ENCODE peak calls at places on chromosomes 5 and 9, in seven cellular contexts. M, W, I, D, J, G and Q are unnamed samples.

GRCh38 chr5:160326981-160327380 is 14.6 kb upstream of the CCNJL start:
- DNase-seq in M (no peak), D (no peak), J (no peak), G (no peak), I (no peak), W (no peak), Q (no peak)

GRCh38 chr5:154321546-154321945 is 124.3 kb upstream of the SAP30L start:
- DNase-seq in M (no peak), W (no peak), I (no peak), G (no peak), D (no peak), J (no peak), Q (no peak)

GRCh38 chr5:116382025-116382873 is 192.4 kb downstream of the SEMA6A start:
- DNase-seq in G (no peak), J (no peak), D (no peak), W (no peak), I (no peak), M (no peak), Q (no peak)

GRCh38 chr5:135874461-135874860 is 21.2 kb downstream of the IL9 start:
- DNase-seq in D (no peak), W (no peak), G (no peak), J (peak), M (no peak), I (no peak), Q (no peak)

GRCh38 chr5:174371600-174372094 is 326.1 kb downstream of the NSG2 start:
- DNase-seq in W (peak), M (no peak), I (no peak), G (peak), D (no peak), J (no peak), Q (no peak)

GRCh38 chr9:134791009-134791408 is 89.6 kb upstream of the FCN2 start:
- DNase-seq in M (no peak), J (no peak), W (no peak), I (no peak), D (no peak), G (no peak), Q (no peak)

GRCh38 chr9:38355526-38356120 is 36.9 kb upstream of the ALDH1B1 start:
- DNase-seq in G (no peak), D (peak), W (no peak), M (no peak), I (no peak), J (no peak), Q (no peak)

GRCh38 chr5:154761062-154761740 is 6.0 kb downstream of the LARP1 start:
- DNase-seq in I (no peak), W (no peak), G (no peak), J (no peak), D (no peak), M (no peak), Q (no peak)

GRCh38 chr9:108444400-108445358 is 411.1 kb downstream of the ACTL7B start:
- DNase-seq in G (peak), I (peak), J (no peak), D (peak), W (peak), M (no peak), Q (no peak)

DNA sequence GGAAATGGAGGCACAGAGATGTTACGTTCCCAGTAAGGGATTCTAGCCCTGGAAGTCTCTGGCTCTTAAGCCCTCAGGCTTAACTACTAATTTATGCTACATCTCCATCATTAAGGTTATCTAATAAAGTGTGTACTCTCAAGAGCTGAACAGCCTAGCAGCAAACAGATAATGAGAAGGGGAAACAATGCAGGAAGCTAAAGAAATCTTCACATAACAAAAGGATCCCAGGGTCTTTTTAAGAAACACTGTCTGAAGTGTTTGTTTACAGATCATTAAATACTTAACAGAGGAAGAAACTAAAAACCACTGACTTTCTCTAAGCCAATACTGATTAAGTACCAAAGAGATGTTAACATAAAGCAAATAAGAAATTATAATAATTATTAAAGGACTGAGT is 129.0 kb downstream of the PAPPA start:
- DNase-seq in M (no peak), I (no peak), D (no peak), J (no peak), W (no peak), G (no peak), Q (no peak)
- TF ChIP-seq CTCF in M (no peak), I (no peak), D (no peak), J (no peak), W (no peak), G (no peak), Q (no peak)

DNA sequence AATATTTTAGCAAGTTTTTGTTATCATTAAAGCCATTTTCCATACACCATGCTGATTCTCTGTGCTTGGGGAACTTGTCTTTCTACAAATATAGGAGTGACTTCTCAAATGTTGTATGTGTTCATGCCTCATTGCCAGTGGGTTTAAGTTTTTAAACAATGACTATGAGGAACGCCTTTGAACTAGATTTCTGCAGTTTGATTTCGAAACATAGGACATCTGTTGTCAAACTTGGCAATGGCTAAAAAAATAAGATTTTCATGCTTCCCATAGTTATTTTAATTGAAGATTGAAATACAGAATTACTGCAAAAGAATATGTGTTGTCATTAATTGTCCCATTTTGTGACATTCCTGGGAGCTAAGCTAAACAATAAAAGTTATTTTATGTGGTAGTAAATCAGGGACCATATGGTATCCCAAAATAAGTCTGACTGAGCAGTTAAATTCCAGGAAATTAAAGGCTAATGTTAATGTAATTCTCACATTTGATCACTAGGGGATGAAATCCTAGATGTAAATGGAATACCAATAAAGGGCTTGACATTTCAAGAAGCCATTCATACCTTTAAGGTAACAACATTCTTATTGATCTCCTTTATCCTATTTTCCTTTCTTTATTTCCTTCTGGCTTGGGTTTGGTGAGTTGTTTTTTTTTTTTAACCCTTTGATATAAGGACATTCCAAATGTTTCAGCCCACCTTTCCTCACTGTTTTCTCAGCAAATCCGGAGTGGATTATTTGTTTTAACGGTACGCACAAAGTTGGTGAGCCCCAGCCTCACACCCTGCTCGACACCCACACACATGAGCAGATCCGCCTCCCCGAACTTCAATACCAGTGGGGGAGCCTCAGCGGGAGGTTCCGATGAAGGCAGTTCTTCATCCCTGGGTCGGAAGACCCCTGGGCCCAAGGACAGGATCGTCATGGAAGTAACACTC is 116.7 kb downstream of the GOLPH3 start:
- DNase-seq in M (no peak), I (no peak), G (peak), J (no peak), D (no peak), W (peak), Q (no peak)
- TF ChIP-seq CTCF in M (peak), I (no peak), G (peak), J (no peak), D (no peak), W (peak), Q (peak)

GRCh38 chr9:97502984-97503861 is 1.8 kb downstream of the TMOD1 start:
- DNase-seq in W (no peak), J (no peak), D (no peak), G (no peak), M (peak), I (no peak), Q (no peak)
- TF ChIP-seq CTCF in W (no peak), J (no peak), D (peak), G (no peak), M (peak), I (no peak), Q (no peak)

DNA sequence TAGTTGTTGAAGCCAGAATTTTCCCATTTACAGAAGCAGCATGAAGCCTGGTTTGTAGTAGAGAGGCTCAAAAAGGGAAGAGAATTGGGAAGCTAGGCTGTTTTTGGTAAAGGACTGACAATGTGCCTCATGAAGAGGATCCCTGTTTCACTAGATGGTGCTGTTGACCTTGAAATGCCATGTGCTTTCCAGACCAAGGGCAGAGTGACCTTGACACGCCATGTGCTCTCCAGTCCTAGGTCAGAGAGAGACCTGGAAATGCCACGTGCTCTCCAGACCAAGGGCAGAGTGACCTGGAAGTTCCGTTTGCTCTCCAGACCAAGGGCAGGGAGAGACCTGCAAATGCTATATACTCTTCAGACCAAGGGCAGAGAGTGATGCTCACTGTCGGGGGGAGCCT is 32.0 kb downstream of the UNC13B start:
- DNase-seq in D (peak), J (no peak), W (no peak), G (no peak), M (no peak), I (no peak), Q (no peak)
- TF ChIP-seq CTCF in D (peak), J (no peak), W (no peak), G (no peak), M (peak), I (no peak), Q (no peak)

GRCh38 chr9:8856686-8857329 is 1057.2 kb upstream of the DMAC1 start:
- DNase-seq in G (no peak), I (no peak), D (no peak), J (no peak), M (no peak), W (no peak), Q (no peak)

GRCh38 chr9:8857330-8858249 is 1058.0 kb upstream of the DMAC1 start:
- DNase-seq in W (peak), D (no peak), J (peak), M (peak), G (no peak), I (peak), Q (no peak)

GRCh38 chr9:8858250-8859161 is 1058.9 kb upstream of the DMAC1 start:
- DNase-seq in J (no peak), I (no peak), G (no peak), M (peak), W (no peak), D (no peak), Q (no peak)

GRCh38 chr9:8852301-8852864 is 1052.8 kb upstream of the DMAC1 start:
- DNase-seq in D (no peak), W (no peak), J (no peak), M (no peak), G (no peak), I (no peak), Q (no peak)

GRCh38 chr9:8855046-8855445 is 1055.5 kb upstream of the DMAC1 start:
- DNase-seq in D (no peak), J (no peak), G (no peak), M (no peak), I (no peak), W (no peak), Q (no peak)
- TF ChIP-seq CTCF in D (no peak), J (no peak), G (no peak), M (peak), I (no peak), W (peak), Q (no peak)